ENCODE peak calls at places on chromosomes 16 and 17, in six cellular contexts. Y is cardiac fibroblast; I is K562; F is CD4-positive, alpha-beta T cell; N is PC-9; U is body of pancreas. P is an unnamed sample.

GRCh38 chr17:142102-142661 is 4.8 kb downstream of the SCGB1C2 start:
- DNase-seq in N (no peak), U (peak), I (no peak), Y (peak), F (no peak), P (no peak)

GRCh38 chr17:49708515-49709161 is 874 bp upstream of the SLC35B1 start:
- DNase-seq in U (no peak), F (no peak), Y (peak), N (peak), I (peak), P (peak)

GRCh38 chr17:12089809-12090384 is 69.2 kb downstream of the MAP2K4 start:
- DNase-seq in N (no peak), U (no peak), I (no peak), F (no peak), Y (peak), P (no peak)

GRCh38 chr17:77420804-77421634 is 280.2 kb downstream of the SEC14L1 start:
- DNase-seq in N (peak), I (peak), U (no peak), Y (peak), F (peak), P (peak)

GRCh38 chr16:89842471-89843408 is 14.5 kb downstream of the SPIRE2 start:
- DNase-seq in U (no peak), Y (peak), N (peak), I (no peak), F (no peak), P (no peak)

GRCh38 chr17:49985310-49985990 is 9.6 kb downstream of the DLX3 start:
- DNase-seq in Y (no peak), U (no peak), I (no peak), F (no peak), N (no peak), P (no peak)

GRCh38 chr16:64950262-64950661 is 171.6 kb downstream of the CDH11 start:
- DNase-seq in N (no peak), F (no peak), I (no peak), Y (no peak), U (no peak), P (no peak)

GRCh38 chr16:2404099-2404498 is 25.1 kb upstream of the CCNF start:
- DNase-seq in I (no peak), U (no peak), Y (no peak), F (no peak), N (no peak), P (no peak)

GRCh38 chr17:48013876-48014602 is 23.6 kb downstream of the COPZ2 start:
- DNase-seq in F (no peak), N (no peak), U (no peak), Y (no peak), I (no peak), P (no peak)

GRCh38 chr17:42680331-42680808 is 1.3 kb downstream of the CCR10 start:
- DNase-seq in Y (no peak), F (no peak), I (peak), N (no peak), U (no peak), P (peak)

GRCh38 chr17:38663125-38663751 is 11.5 kb downstream of the EPOP start:
- DNase-seq in Y (peak), N (peak), U (peak), I (peak), F (no peak), P (peak)

GRCh38 chr16:86398622-86399021 is 111.7 kb upstream of the FOXF1 start:
- DNase-seq in U (no peak), F (no peak), Y (peak), I (no peak), N (no peak), P (no peak)

GRCh38 chr17:73091770-73092517 is 544 bp downstream of the SLC39A11 start:
- DNase-seq in F (no peak), I (peak), Y (peak), N (peak), U (peak), P (no peak)

GRCh38 chr16:89921699-89922476 is 1.3 kb upstream of the TUBB3 start:
- DNase-seq in U (peak), N (peak), Y (peak), F (no peak), I (peak), P (no peak)

GRCh38 chr17:82820278-82821251 is 19.3 kb downstream of the ZNF750 start:
- DNase-seq in U (no peak), Y (no peak), I (no peak), F (no peak), N (no peak), P (no peak)

GRCh38 chr16:85029413-85029794 is 1.8 kb downstream of the KIAA0513 start:
- DNase-seq in U (peak), Y (no peak), I (peak), N (no peak), F (no peak), P (peak)

GRCh38 chr16:4025428-4025827 is 90.8 kb downstream of the ADCY9 start:
- DNase-seq in N (no peak), U (no peak), F (no peak), I (no peak), Y (no peak), P (no peak)

GRCh38 chr17:72613411-72614292 is 478.8 kb downstream of the SLC39A11 start:
- DNase-seq in N (no peak), U (no peak), F (no peak), Y (peak), I (no peak), P (no peak)

GRCh38 chr17:28117304-28117703 is 74.8 kb downstream of the NLK start:
- DNase-seq in I (no peak), N (no peak), F (no peak), Y (no peak), U (no peak), P (no peak)

GRCh38 chr17:79563237-79564013 is 47.4 kb downstream of the RBFOX3 start:
- DNase-seq in Y (peak), F (no peak), U (no peak), I (no peak), N (no peak), P (no peak)

GRCh38 chr16:69796285-69797118 is 34.4 kb downstream of the WWP2 start:
- DNase-seq in F (no peak), N (peak), Y (peak), U (no peak), I (peak), P (peak)

GRCh38 chr17:83075270-83075880 is 4.0 kb upstream of the METRNL start:
- DNase-seq in F (no peak), Y (no peak), U (no peak), I (no peak), N (no peak), P (no peak)

GRCh38 chr16:56625140-56625942 is at the start of gene MT1E:
- DNase-seq in U (peak), N (no peak), I (no peak), F (no peak), Y (peak), P (no peak)

GRCh38 chr16:12271006-12271405 is 294.5 kb downstream of the SNX29 start:
- DNase-seq in N (peak), I (peak), Y (peak), U (peak), F (no peak), P (no peak)

GRCh38 chr17:27216836-27217235 is 77.1 kb upstream of the WSB1 start:
- DNase-seq in U (no peak), N (no peak), I (no peak), F (no peak), Y (no peak), P (no peak)

GRCh38 chr17:34300652-34301390 is 15.3 kb downstream of the CCL11 start:
- DNase-seq in F (no peak), U (no peak), Y (no peak), N (no peak), I (no peak), P (no peak)

GRCh38 chr16:86466695-86467406 is 43.5 kb upstream of the FOXF1 start:
- DNase-seq in Y (no peak), I (no peak), N (no peak), U (no peak), F (no peak), P (no peak)

GRCh38 chr16:11560701-11561439 is 25.8 kb downstream of the LITAF start:
- DNase-seq in U (no peak), I (no peak), Y (peak), N (no peak), F (peak), P (no peak)

GRCh38 chr17:81403671-81404534 is 8.6 kb downstream of the BAHCC1 start:
- DNase-seq in I (no peak), N (no peak), U (no peak), Y (no peak), F (no peak), P (no peak)

GRCh38 chr17:81404557-81405165 is 9.4 kb downstream of the BAHCC1 start:
- DNase-seq in U (no peak), F (no peak), N (no peak), Y (no peak), I (no peak), P (no peak)

GRCh38 chr17:81402530-81402941 is 7.3 kb downstream of the BAHCC1 start:
- DNase-seq in F (no peak), I (no peak), Y (no peak), N (no peak), U (no peak), P (no peak)

GRCh38 chr17:81401727-81402529 is 6.7 kb downstream of the BAHCC1 start:
- DNase-seq in Y (peak), F (no peak), I (peak), N (no peak), U (peak), P (no peak)

GRCh38 chr17:81403040-81403467 is 7.8 kb downstream of the BAHCC1 start:
- DNase-seq in F (no peak), N (no peak), I (no peak), U (no peak), Y (no peak), P (no peak)
- TF ChIP-seq CTCF in F (no peak), N (no peak), I (peak), U (no peak), Y (no peak), P (no peak)

DNA sequence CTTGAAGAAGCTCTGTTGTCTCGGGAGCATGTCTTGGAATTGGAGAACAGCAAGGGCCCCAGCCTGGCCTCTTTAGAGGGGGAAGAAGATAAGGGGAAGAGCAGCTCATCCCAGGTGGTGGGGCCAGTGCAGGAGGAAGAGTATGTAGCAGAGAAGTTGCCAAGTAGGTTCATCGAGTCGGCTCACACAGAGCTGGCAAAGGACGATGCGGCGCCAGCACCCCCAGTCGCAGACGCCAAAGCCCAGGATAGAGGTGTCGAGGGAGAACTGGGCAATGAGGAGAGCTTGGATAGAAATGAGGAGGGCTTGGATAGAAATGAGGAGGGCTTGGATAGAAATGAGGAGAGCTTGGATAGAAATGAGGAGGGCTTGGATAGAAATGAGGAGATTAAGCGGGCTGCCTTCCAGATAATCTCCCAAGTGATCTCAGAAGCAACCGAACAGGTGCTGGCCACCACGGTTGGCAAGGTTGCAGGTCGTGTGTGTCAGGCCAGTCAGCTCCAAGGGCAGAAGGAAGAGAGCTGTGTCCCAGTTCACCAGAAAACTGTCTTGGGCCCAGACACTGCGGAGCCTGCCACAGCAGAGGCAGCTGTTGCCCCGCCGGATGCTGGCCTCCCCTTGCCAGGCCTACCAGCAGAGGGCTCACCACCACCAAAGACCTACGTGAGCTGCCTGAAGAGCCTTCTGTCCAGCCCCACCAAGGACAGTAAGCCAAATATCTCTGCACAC is 21.2 kb downstream of the AKAP1 start:
- DNase-seq in N (no peak), I (no peak), U (peak), F (no peak), Y (no peak), P (no peak)
- TF ChIP-seq CTCF in N (peak), I (peak), U (no peak), F (no peak), Y (peak), P (peak)

DNA sequence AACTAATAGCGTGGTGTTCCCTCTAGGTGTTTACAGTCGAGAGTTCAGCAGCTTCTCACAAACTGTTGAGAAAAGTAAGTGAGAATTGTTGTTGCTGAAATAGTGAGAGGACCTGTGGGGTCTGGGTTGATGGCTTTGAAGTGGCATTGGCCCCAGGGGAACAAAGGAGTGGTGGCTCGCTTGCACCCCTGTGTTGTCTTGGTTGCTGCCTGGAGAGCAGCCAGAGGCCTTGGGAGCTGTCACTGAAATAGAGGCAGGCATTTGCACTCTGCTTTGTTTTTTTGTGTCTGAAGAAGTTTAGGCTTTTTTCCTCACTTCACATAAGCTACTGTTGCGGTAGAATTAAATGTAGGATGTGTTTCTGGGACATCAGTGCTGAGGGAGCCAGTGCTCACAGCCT is 36.8 kb downstream of the PRMT7 start:
- DNase-seq in N (no peak), Y (no peak), F (no peak), I (no peak), U (no peak), P (no peak)
- TF ChIP-seq CTCF in N (no peak), Y (no peak), F (no peak), I (no peak), U (no peak), P (no peak)

GRCh38 chr17:40442392-40443195 is 656 bp upstream of the IGFBP4 start:
- DNase-seq in F (no peak), N (no peak), I (peak), Y (peak), U (no peak), P (no peak)

GRCh38 chr17:40445769-40446468 is 2.7 kb downstream of the IGFBP4 start:
- DNase-seq in Y (peak), N (no peak), I (no peak), U (no peak), F (no peak), P (no peak)

GRCh38 chr17:40447148-40447644 is 3.9 kb downstream of the IGFBP4 start:
- DNase-seq in I (no peak), N (no peak), Y (peak), F (no peak), U (no peak), P (no peak)

GRCh38 chr17:40443196-40443987 is at the start of gene IGFBP4:
- DNase-seq in I (peak), Y (peak), U (peak), N (peak), F (peak), P (peak)

DNA sequence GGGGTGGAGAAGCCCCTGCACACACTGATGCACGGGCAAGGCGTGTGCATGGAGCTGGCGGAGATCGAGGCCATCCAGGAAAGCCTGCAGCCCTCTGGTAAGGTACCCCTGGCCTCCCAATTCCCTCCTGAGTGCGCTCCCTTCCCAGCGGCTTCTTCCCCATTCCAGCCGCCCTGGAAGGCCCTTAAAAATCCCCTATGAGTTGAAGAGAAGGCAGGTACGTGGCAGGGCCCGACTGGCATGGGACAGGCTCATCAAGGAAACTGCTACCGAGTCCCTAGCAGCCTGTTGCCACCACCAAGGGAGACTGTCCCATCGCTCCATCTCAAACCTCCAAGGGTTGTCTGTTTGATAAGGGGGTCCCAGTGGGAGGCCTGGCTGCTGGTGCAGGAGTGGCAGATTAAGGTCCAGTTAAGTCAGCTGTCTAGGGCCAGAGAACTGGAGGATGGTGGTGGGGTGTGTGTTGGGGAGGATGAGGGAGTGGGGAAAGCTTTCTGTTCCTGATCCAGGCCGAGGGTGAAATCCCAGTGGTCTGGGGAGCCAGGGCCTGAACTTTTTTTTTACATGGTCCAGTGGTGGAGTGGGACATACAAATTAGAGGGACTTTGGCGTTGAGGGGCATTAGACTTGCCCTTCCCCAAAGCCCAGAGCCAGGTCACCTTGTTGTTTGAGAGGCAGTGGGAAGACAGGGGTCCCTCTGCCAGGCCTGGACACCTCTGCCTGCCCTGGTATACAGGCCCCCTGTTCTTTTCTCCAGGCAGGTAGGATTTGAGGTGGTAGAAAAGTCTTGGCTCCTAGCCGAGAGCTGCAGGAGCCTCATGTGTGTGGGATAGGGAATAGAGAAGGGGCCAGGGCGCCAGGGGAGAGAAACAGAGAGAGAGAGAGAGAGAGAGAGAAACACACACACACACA is 994 bp downstream of the IGFBP4 start:
- DNase-seq in F (peak), N (no peak), U (no peak), I (no peak), Y (peak), P (no peak)
- TF ChIP-seq CTCF in F (no peak), N (no peak), U (no peak), I (no peak), Y (no peak), P (peak)

DNA sequence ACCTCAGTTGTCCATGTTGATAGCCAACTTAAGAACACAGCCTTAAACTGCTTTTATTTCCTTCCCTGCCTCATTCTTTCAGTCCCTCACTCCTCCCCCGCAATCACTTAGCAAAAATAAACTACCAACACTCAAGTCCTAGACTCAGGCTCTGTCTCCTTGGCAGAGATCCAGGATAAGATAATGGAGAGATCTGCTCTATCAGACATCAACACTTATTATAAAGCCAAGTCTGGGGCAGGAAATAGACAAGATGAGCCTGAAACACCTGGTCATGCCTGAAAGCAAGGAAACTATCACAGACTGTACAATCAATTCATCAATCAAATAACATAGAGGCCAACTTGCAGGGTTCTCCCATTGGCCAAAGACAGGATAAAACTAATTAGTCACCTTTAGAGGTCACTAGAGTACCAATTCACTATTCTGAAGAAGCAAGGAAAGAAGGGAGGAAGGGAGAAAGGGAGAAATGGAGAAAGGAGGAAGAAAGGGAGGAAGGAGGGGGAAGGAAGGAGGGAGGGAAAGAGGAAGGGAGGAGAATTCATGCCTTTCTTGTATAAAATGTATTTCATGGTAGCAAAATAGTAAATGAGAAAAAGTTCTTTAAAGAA is 15.6 kb downstream of the HYDIN start:
- DNase-seq in I (no peak), F (no peak), N (no peak), U (no peak), Y (peak), P (no peak)
- TF ChIP-seq CTCF in I (peak), F (no peak), N (no peak), U (no peak), Y (no peak), P (peak)

GRCh38 chr17:62714016-62714777 is 86.7 kb downstream of the MRC2 start:
- DNase-seq in Y (no peak), U (no peak), I (no peak), N (no peak), F (no peak), P (no peak)

GRCh38 chr17:62713096-62713870 is 85.8 kb downstream of the MRC2 start:
- DNase-seq in F (no peak), N (no peak), I (no peak), U (no peak), Y (no peak), P (no peak)

GRCh38 chr17:62708587-62708986 is 81.1 kb downstream of the MRC2 start:
- DNase-seq in U (no peak), I (no peak), F (no peak), N (no peak), Y (no peak), P (no peak)

GRCh38 chr17:62715882-62716390 is 88.5 kb downstream of the MRC2 start:
- DNase-seq in F (no peak), I (no peak), Y (no peak), U (no peak), N (no peak), P (no peak)

GRCh38 chr17:62712011-62712615 is 84.6 kb downstream of the MRC2 start:
- DNase-seq in I (no peak), U (no peak), Y (no peak), N (no peak), F (no peak), P (no peak)
- TF ChIP-seq CTCF in I (no peak), U (no peak), Y (no peak), N (no peak), F (no peak), P (no peak)

DNA sequence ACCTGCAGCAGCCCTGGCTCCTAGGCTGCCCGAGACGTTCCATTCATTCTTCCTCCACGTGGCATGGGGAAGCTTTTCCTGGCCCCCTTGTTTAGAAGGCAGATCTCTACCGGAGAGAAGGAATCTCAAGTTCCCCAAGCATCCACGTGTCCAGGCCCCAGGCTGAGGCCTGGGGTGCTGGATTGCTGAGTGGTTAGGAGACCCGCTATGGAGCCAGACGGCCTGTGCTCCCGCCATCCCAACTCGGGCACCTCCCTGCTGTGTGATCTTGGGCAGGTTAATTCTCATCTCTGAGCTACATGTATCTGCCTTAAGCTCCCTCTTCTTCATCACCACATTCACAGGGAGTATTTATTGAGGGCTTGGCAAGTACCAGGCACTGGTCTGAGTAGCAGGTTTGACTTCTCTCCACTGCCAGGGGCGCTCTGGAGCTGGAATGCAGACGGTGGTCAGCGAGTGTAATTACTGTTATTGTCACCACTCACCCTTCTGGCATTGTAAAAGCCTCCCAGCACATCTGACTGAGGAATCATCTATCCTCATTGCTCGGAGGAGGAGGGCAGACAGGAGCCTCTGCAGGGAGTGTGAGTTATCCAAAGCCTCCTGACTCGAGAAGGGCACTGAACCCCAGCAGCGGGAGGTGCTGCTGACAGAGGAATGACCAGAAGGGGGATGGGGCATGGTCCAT is 1.1 kb upstream of the ADGRG1 start:
- DNase-seq in N (peak), I (no peak), U (no peak), F (no peak), Y (peak), P (no peak)
- TF ChIP-seq CTCF in N (no peak), I (no peak), U (no peak), F (no peak), Y (peak), P (no peak)

P was measured in GM13977.